ENCODE peak calls at places on chromosomes 1 and 21, in eight cellular contexts. U is pancreas; P is ecto neural progenitor cell; E is CD4-positive, CD25-positive, alpha-beta regulatory T cell; X is activated naive CD8-positive, alpha-beta T cell treated with anti-CD3 and anti-CD28 coated beads, Interleukin-2, amount 50 U/mL, for 16 hours; M is tibial nerve; S is occipital lobe; D is C1 segment of cervical spinal cord. H is an unnamed sample.

GRCh38 chr1:61186753-61187152 is 104.4 kb downstream of the NFIA start:
- DNase-seq in U (no peak), P (no peak), E (no peak), X (no peak), M (no peak), S (no peak), D (no peak), H (no peak)

GRCh38 chr1:14658642-14659041 is 60.2 kb downstream of the KAZN start:
- DNase-seq in U (no peak), P (no peak), E (no peak), X (no peak), M (no peak), S (no peak), D (no peak), H (no peak)

GRCh38 chr21:29989634-29990234 is 49.9 kb upstream of the GRIK1 start:
- DNase-seq in U (no peak), P (no peak), E (no peak), X (no peak), M (no peak), S (no peak), D (no peak), H (no peak)

GRCh38 chr1:86713477-86713876 is 9.1 kb downstream of the SH3GLB1 start:
- DNase-seq in U (no peak), P (no peak), E (no peak), X (no peak), M (no peak), S (no peak), D (no peak), H (no peak)

GRCh38 chr1:59879556-59879955 is 47.0 kb downstream of the CYP2J2 start:
- DNase-seq in U (no peak), P (peak), E (peak), X (no peak), M (peak), S (no peak), D (peak), H (peak)

GRCh38 chr1:177983824-177984528 is 14.1 kb upstream of the SEC16B start:
- DNase-seq in U (no peak), P (peak), E (no peak), X (no peak), M (peak), S (peak), D (peak), H (no peak)

GRCh38 chr1:219834247-219834917 is 94.0 kb downstream of the SLC30A10 start:
- DNase-seq in U (no peak), P (no peak), E (no peak), X (no peak), M (no peak), S (no peak), D (no peak), H (no peak)

GRCh38 chr1:8351693-8352470 is 34.0 kb downstream of the SLC45A1 start:
- DNase-seq in U (peak), P (peak), E (no peak), X (no peak), M (no peak), S (no peak), D (no peak), H (peak)

GRCh38 chr1:29190718-29191117 is 9.0 kb upstream of the SRSF4 start:
- DNase-seq in U (no peak), P (no peak), E (no peak), X (no peak), M (no peak), S (no peak), D (no peak), H (no peak)

GRCh38 chr1:162663589-162664030 is 31.3 kb downstream of the DDR2 start:
- DNase-seq in U (no peak), P (peak), E (no peak), X (no peak), M (peak), S (peak), D (no peak), H (no peak)

GRCh38 chr1:107276247-107276646 is 135.4 kb downstream of the NTNG1 start:
- DNase-seq in U (no peak), P (no peak), E (no peak), X (no peak), M (no peak), S (no peak), D (no peak), H (no peak)

GRCh38 chr1:179121159-179121938 is 39.5 kb downstream of the TOR3A start:
- DNase-seq in U (no peak), P (no peak), E (peak), X (no peak), M (peak), S (no peak), D (no peak), H (no peak)

GRCh38 chr21:39232926-39233325 is 49.7 kb upstream of the PSMG1 start:
- DNase-seq in U (no peak), P (no peak), E (no peak), X (no peak), M (no peak), S (no peak), D (no peak), H (no peak)

GRCh38 chr1:42259059-42259738 is 75.8 kb downstream of the FOXJ3 start:
- DNase-seq in U (no peak), P (no peak), E (no peak), X (no peak), M (peak), S (no peak), D (peak), H (no peak)

GRCh38 chr1:95084317-95085176 is 11.8 kb upstream of the ALG14 start:
- DNase-seq in U (no peak), P (no peak), E (peak), X (no peak), M (peak), S (no peak), D (no peak), H (no peak)

GRCh38 chr1:230807551-230808267 is 60.5 kb downstream of the CAPN9 start:
- DNase-seq in U (no peak), P (peak), E (no peak), X (no peak), M (no peak), S (peak), D (peak), H (peak)

GRCh38 chr1:3607703-3608065 is 3.6 kb downstream of the MEGF6 start:
- DNase-seq in U (peak), P (no peak), E (no peak), X (no peak), M (no peak), S (no peak), D (no peak), H (no peak)

GRCh38 chr1:213371769-213372619 is 321.0 kb downstream of the RPS6KC1 start:
- DNase-seq in U (no peak), P (no peak), E (no peak), X (no peak), M (no peak), S (no peak), D (no peak), H (no peak)

GRCh38 chr1:159067699-159068621 is 8.6 kb downstream of the AIM2 start:
- DNase-seq in U (no peak), P (no peak), E (peak), X (no peak), M (no peak), S (no peak), D (no peak), H (no peak)

GRCh38 chr21:42652527-42653491 is 612 bp upstream of the PDE9A start:
- DNase-seq in U (peak), P (peak), E (no peak), X (no peak), M (peak), S (peak), D (peak), H (no peak)

GRCh38 chr1:30068787-30069472 is 654.5 kb downstream of the MATN1 start:
- DNase-seq in U (no peak), P (no peak), E (no peak), X (no peak), M (no peak), S (no peak), D (no peak), H (no peak)

GRCh38 chr1:50742523-50742922 is 217.5 kb downstream of the FAF1 start:
- DNase-seq in U (no peak), P (no peak), E (no peak), X (no peak), M (no peak), S (no peak), D (no peak), H (no peak)

GRCh38 chr1:42145726-42146125 is 7.5 kb upstream of the GUCA2B start:
- DNase-seq in U (no peak), P (peak), E (no peak), X (no peak), M (no peak), S (no peak), D (no peak), H (peak)

GRCh38 chr1:210236840-210237409 is 4.3 kb downstream of the SERTAD4 start:
- DNase-seq in U (no peak), P (no peak), E (no peak), X (no peak), M (peak), S (peak), D (no peak), H (no peak)

GRCh38 chr1:214224605-214225354 is 56.2 kb upstream of the SMYD2 start:
- DNase-seq in U (no peak), P (no peak), E (no peak), X (no peak), M (no peak), S (no peak), D (no peak), H (no peak)

GRCh38 chr21:42844411-42845113 is 34.8 kb downstream of the WDR4 start:
- DNase-seq in U (peak), P (no peak), E (no peak), X (no peak), M (no peak), S (no peak), D (peak), H (no peak)

GRCh38 chr21:15688016-15688415 is 41.8 kb upstream of the USP25 start:
- DNase-seq in U (no peak), P (no peak), E (no peak), X (no peak), M (no peak), S (no peak), D (no peak), H (no peak)

GRCh38 chr1:109218516-109218915 is 4.8 kb downstream of the SARS1 start:
- DNase-seq in U (no peak), P (no peak), E (no peak), X (no peak), M (no peak), S (no peak), D (no peak), H (no peak)

GRCh38 chr1:174262747-174263241 is 103.5 kb downstream of the RABGAP1L start:
- DNase-seq in U (no peak), P (peak), E (peak), X (no peak), M (peak), S (peak), D (peak), H (no peak)

GRCh38 chr1:203278885-203279406 is 26.4 kb upstream of the BTG2 start:
- DNase-seq in U (no peak), P (no peak), E (no peak), X (no peak), M (no peak), S (no peak), D (no peak), H (no peak)

GRCh38 chr1:47529520-47530098 is 91.8 kb downstream of the FOXD2 start:
- DNase-seq in U (no peak), P (no peak), E (no peak), X (no peak), M (no peak), S (no peak), D (no peak), H (no peak)

GRCh38 chr1:41936107-41936506 is 17.4 kb upstream of the HIVEP3 start:
- DNase-seq in U (no peak), P (no peak), E (no peak), X (no peak), M (no peak), S (no peak), D (no peak), H (no peak)

GRCh38 chr1:9473032-9473792 is 66.1 kb upstream of the SLC25A33 start:
- DNase-seq in U (no peak), P (no peak), E (no peak), X (no peak), M (peak), S (no peak), D (peak), H (no peak)

GRCh38 chr1:29381426-29381825 is 145.1 kb downstream of the PTPRU start:
- DNase-seq in U (no peak), P (no peak), E (no peak), X (no peak), M (no peak), S (no peak), D (no peak), H (no peak)

GRCh38 chr1:153550827-153551512 is 1.9 kb upstream of the S100A3 start:
- DNase-seq in U (no peak), P (no peak), E (no peak), X (no peak), M (no peak), S (no peak), D (no peak), H (no peak)

GRCh38 chr1:172536256-172536655 is 3.3 kb downstream of the SUCO start:
- DNase-seq in U (no peak), P (no peak), E (no peak), X (no peak), M (no peak), S (no peak), D (no peak), H (no peak)

GRCh38 chr1:94989398-94989797 is 62.5 kb upstream of the CNN3 start:
- DNase-seq in U (peak), P (no peak), E (no peak), X (no peak), M (no peak), S (no peak), D (no peak), H (no peak)

GRCh38 chr1:4044967-4045366 is 144.9 kb upstream of the C1orf174 start:
- DNase-seq in U (no peak), P (no peak), E (no peak), X (no peak), M (no peak), S (no peak), D (no peak), H (no peak)

GRCh38 chr1:168230709-168231108 is 4.9 kb downstream of the SFT2D2 start:
- DNase-seq in U (no peak), P (no peak), E (no peak), X (no peak), M (no peak), S (no peak), D (no peak), H (no peak)

H was measured in type B pancreatic cell.